ENCODE peak calls at places on chromosomes 2 and 18, in ten cellular contexts. One of them, this sample, is unnamed.

GRCh38 chr18:58176915-58177717 is 133.1 kb downstream of the NEDD4L start:
- DNase-seq in neuronal stem cell: no peak
- DNase-seq in astrocyte: peak; percentile 91
- DNase-seq in NT2/D1: no peak
- DNase-seq in mammary epithelial cell: peak; percentile 81
- DNase-seq in colonic mucosa: no peak
- DNase-seq in endodermal cell: no peak
- DNase-seq in endothelial cell of umbilical vein: peak; percentile 92
- DNase-seq in GM12878: no peak
- DNase-seq in GM23248: peak; percentile 91
- DNase-seq in this sample: no peak

GRCh38 chr2:85243101-85244072 is 84.4 kb downstream of the TGOLN2 start:
- DNase-seq in astrocyte: no peak
- DNase-seq in GM12878: no peak
- DNase-seq in endothelial cell of umbilical vein: peak; percentile 30
- DNase-seq in GM23248: peak; percentile 20
- DNase-seq in neuronal stem cell: no peak
- DNase-seq in endodermal cell: peak; percentile 91
- DNase-seq in NT2/D1: no peak
- DNase-seq in colonic mucosa: no peak
- DNase-seq in mammary epithelial cell: no peak
- DNase-seq in this sample: no peak

GRCh38 chr18:46547520-46547919 is 109.5 kb downstream of the LOXHD1 start:
- DNase-seq in neuronal stem cell: no peak
- DNase-seq in endothelial cell of umbilical vein: no peak
- DNase-seq in colonic mucosa: no peak
- DNase-seq in NT2/D1: no peak
- DNase-seq in GM23248: no peak
- DNase-seq in astrocyte: no peak
- DNase-seq in endodermal cell: no peak
- DNase-seq in GM12878: no peak
- DNase-seq in mammary epithelial cell: no peak
- DNase-seq in this sample: no peak

GRCh38 chr2:209579236-209579749 is 155.4 kb downstream of the MAP2 start:
- DNase-seq in NT2/D1: no peak
- DNase-seq in endothelial cell of umbilical vein: peak; percentile 27
- DNase-seq in GM12878: no peak
- DNase-seq in endodermal cell: peak; percentile 64
- DNase-seq in astrocyte: peak; percentile 45
- DNase-seq in neuronal stem cell: peak; percentile 69
- DNase-seq in mammary epithelial cell: no peak
- DNase-seq in colonic mucosa: no peak
- DNase-seq in GM23248: peak; percentile 50
- DNase-seq in this sample: peak; percentile 24

GRCh38 chr2:86038291-86039081 is 67.2 kb downstream of the POLR1A start:
- DNase-seq in astrocyte: peak; percentile 92
- DNase-seq in colonic mucosa: peak; percentile 29
- DNase-seq in GM12878: no peak
- DNase-seq in endothelial cell of umbilical vein: peak; percentile 20
- DNase-seq in endodermal cell: no peak
- DNase-seq in neuronal stem cell: no peak
- DNase-seq in NT2/D1: no peak
- DNase-seq in mammary epithelial cell: no peak
- DNase-seq in GM23248: peak; percentile 82
- DNase-seq in this sample: peak; percentile 72

GRCh38 chr2:66683068-66683467 is 248.1 kb downstream of the MEIS1 start:
- DNase-seq in colonic mucosa: no peak
- DNase-seq in GM12878: no peak
- DNase-seq in GM23248: no peak
- DNase-seq in neuronal stem cell: no peak
- DNase-seq in astrocyte: no peak
- DNase-seq in mammary epithelial cell: no peak
- DNase-seq in NT2/D1: no peak
- DNase-seq in endothelial cell of umbilical vein: no peak
- DNase-seq in endodermal cell: no peak
- DNase-seq in this sample: no peak

GRCh38 chr2:211479496-211480150 is 923.2 kb downstream of the CPS1 start:
- DNase-seq in mammary epithelial cell: no peak
- DNase-seq in GM12878: no peak
- DNase-seq in neuronal stem cell: no peak
- DNase-seq in GM23248: no peak
- DNase-seq in astrocyte: no peak
- DNase-seq in colonic mucosa: no peak
- DNase-seq in NT2/D1: no peak
- DNase-seq in endodermal cell: no peak
- DNase-seq in endothelial cell of umbilical vein: no peak
- DNase-seq in this sample: no peak

GRCh38 chr18:25262920-25263319 is 89.0 kb downstream of the ZNF521 start:
- DNase-seq in endothelial cell of umbilical vein: no peak
- DNase-seq in neuronal stem cell: no peak
- DNase-seq in colonic mucosa: no peak
- DNase-seq in mammary epithelial cell: peak; percentile 5
- DNase-seq in endodermal cell: no peak
- DNase-seq in NT2/D1: no peak
- DNase-seq in GM12878: no peak
- DNase-seq in GM23248: peak; percentile 82
- DNase-seq in astrocyte: peak; percentile 55
- DNase-seq in this sample: no peak

GRCh38 chr2:60406192-60406591 is 147.3 kb downstream of the BCL11A start:
- DNase-seq in colonic mucosa: no peak
- DNase-seq in NT2/D1: no peak
- DNase-seq in endodermal cell: no peak
- DNase-seq in neuronal stem cell: no peak
- DNase-seq in mammary epithelial cell: no peak
- DNase-seq in astrocyte: no peak
- DNase-seq in endothelial cell of umbilical vein: no peak
- DNase-seq in GM23248: no peak
- DNase-seq in GM12878: no peak
- DNase-seq in this sample: no peak

GRCh38 chr2:60405266-60405665 is 148.2 kb downstream of the BCL11A start:
- DNase-seq in NT2/D1: no peak
- DNase-seq in astrocyte: no peak
- DNase-seq in GM12878: no peak
- DNase-seq in colonic mucosa: no peak
- DNase-seq in endothelial cell of umbilical vein: no peak
- DNase-seq in neuronal stem cell: no peak
- DNase-seq in mammary epithelial cell: no peak
- DNase-seq in endodermal cell: no peak
- DNase-seq in GM23248: no peak
- DNase-seq in this sample: no peak

GRCh38 chr2:60394467-60394866 is 159.0 kb downstream of the BCL11A start:
- DNase-seq in GM23248: peak; percentile 30
- DNase-seq in endodermal cell: no peak
- DNase-seq in endothelial cell of umbilical vein: no peak
- DNase-seq in GM12878: no peak
- DNase-seq in colonic mucosa: no peak
- DNase-seq in astrocyte: no peak
- DNase-seq in NT2/D1: no peak
- DNase-seq in mammary epithelial cell: no peak
- DNase-seq in neuronal stem cell: no peak
- DNase-seq in this sample: no peak

DNA sequence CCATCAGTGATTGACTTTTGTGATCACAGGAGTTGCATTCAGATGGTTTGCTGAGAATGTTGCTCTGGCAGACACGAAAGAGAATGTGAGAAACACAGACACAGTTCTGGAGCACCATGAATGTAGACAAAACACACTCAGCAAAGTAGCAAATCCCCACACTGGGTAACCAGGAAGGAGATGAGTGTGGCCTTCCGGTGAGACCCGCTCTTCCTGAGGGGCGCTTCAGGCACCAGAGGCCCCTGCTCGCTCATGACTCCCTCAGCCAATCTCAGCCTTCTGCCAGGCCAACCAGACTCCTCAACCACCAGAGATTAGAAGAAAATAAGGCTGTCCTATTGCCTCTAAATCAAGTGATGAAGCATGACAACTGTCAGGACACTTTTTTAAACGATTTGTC is 153.0 kb downstream of the BCL11A start:
- DNase-seq in GM23248: no peak
- DNase-seq in colonic mucosa: no peak
- DNase-seq in astrocyte: no peak
- DNase-seq in GM12878: no peak
- DNase-seq in mammary epithelial cell: no peak
- DNase-seq in neuronal stem cell: no peak
- DNase-seq in endothelial cell of umbilical vein: no peak
- DNase-seq in endodermal cell: no peak
- DNase-seq in NT2/D1: no peak
- DNase-seq in this sample: no peak
- H3K9ac ChIP-seq in GM23248: no peak overlapping the region
- H3K9ac ChIP-seq in colonic mucosa: no peak overlapping the region
- H3K9ac ChIP-seq in astrocyte: no peak overlapping the region
- H3K9ac ChIP-seq in GM12878: no peak overlapping the region
- H3K9ac ChIP-seq in mammary epithelial cell: no peak overlapping the region
- H3K9ac ChIP-seq in neuronal stem cell: no peak overlapping the region
- H3K9ac ChIP-seq in endothelial cell of umbilical vein: no peak overlapping the region
- H3K9ac ChIP-seq in endodermal cell: no peak overlapping the region
- H3K9ac ChIP-seq in NT2/D1: no peak overlapping the region
- H3K9ac ChIP-seq in this sample: no peak overlapping the region

GRCh38 chr2:50772607-50773006 is 259.3 kb downstream of the NRXN1 start:
- DNase-seq in GM12878: no peak
- DNase-seq in endothelial cell of umbilical vein: no peak
- DNase-seq in mammary epithelial cell: no peak
- DNase-seq in colonic mucosa: no peak
- DNase-seq in endodermal cell: no peak
- DNase-seq in GM23248: no peak
- DNase-seq in neuronal stem cell: no peak
- DNase-seq in NT2/D1: no peak
- DNase-seq in astrocyte: no peak
- DNase-seq in this sample: no peak

GRCh38 chr2:50769416-50769815 is 262.5 kb downstream of the NRXN1 start:
- DNase-seq in NT2/D1: no peak
- DNase-seq in mammary epithelial cell: no peak
- DNase-seq in endodermal cell: peak; percentile 59
- DNase-seq in endothelial cell of umbilical vein: no peak
- DNase-seq in neuronal stem cell: no peak
- DNase-seq in GM12878: no peak
- DNase-seq in GM23248: no peak
- DNase-seq in astrocyte: no peak
- DNase-seq in colonic mucosa: no peak
- DNase-seq in this sample: no peak

GRCh38 chr2:50770299-50770698 is 261.6 kb downstream of the NRXN1 start:
- DNase-seq in endodermal cell: no peak
- DNase-seq in colonic mucosa: no peak
- DNase-seq in GM12878: no peak
- DNase-seq in mammary epithelial cell: no peak
- DNase-seq in NT2/D1: no peak
- DNase-seq in endothelial cell of umbilical vein: no peak
- DNase-seq in GM23248: no peak
- DNase-seq in astrocyte: no peak
- DNase-seq in neuronal stem cell: no peak
- DNase-seq in this sample: no peak

GRCh38 chr2:50777954-50778353 is 254.0 kb downstream of the NRXN1 start:
- DNase-seq in GM12878: no peak
- DNase-seq in astrocyte: no peak
- DNase-seq in NT2/D1: no peak
- DNase-seq in colonic mucosa: no peak
- DNase-seq in endothelial cell of umbilical vein: no peak
- DNase-seq in endodermal cell: no peak
- DNase-seq in neuronal stem cell: no peak
- DNase-seq in mammary epithelial cell: peak; percentile 1
- DNase-seq in GM23248: no peak
- DNase-seq in this sample: no peak

DNA sequence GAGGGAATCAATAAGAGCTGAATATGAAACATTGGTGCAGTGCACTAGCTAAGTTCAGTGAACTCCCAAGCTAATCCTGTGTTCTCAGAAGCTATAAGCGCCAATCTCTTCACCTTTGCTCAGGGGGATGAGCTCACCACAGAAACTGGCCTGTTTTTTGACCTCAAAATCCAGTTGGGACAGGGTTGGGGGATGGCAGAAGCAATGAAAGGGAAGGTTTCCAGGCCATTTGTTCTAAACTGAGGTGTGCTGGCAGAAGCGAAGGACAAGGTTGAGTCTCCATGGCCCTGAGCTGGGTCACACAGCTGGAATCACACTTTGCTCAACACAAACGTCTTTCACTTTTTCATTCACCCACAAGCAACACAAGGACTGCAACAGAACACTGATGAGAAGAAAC is 258.4 kb downstream of the NRXN1 start:
- DNase-seq in GM23248: no peak
- DNase-seq in endothelial cell of umbilical vein: no peak
- DNase-seq in endodermal cell: peak; percentile 48
- DNase-seq in NT2/D1: no peak
- DNase-seq in neuronal stem cell: no peak
- DNase-seq in mammary epithelial cell: no peak
- DNase-seq in astrocyte: no peak
- DNase-seq in GM12878: no peak
- DNase-seq in colonic mucosa: no peak
- DNase-seq in this sample: no peak
- H3K4me3 ChIP-seq in GM23248: no peak overlapping the region
- H3K4me3 ChIP-seq in endothelial cell of umbilical vein: no peak overlapping the region
- H3K4me3 ChIP-seq in endodermal cell: no peak overlapping the region
- H3K4me3 ChIP-seq in NT2/D1: no peak overlapping the region
- H3K4me3 ChIP-seq in neuronal stem cell: no peak overlapping the region
- H3K4me3 ChIP-seq in mammary epithelial cell: no peak overlapping the region
- H3K4me3 ChIP-seq in astrocyte: no peak overlapping the region
- H3K4me3 ChIP-seq in GM12878: no peak overlapping the region
- H3K4me3 ChIP-seq in colonic mucosa: no peak overlapping the region
- H3K4me3 ChIP-seq in this sample: no peak overlapping the region

GRCh38 chr2:148653437-148653836 is 8.9 kb downstream of the EPC2 start:
- DNase-seq in mammary epithelial cell: no peak
- DNase-seq in GM12878: peak; percentile 40
- DNase-seq in astrocyte: no peak
- DNase-seq in colonic mucosa: no peak
- DNase-seq in GM23248: no peak
- DNase-seq in endodermal cell: no peak
- DNase-seq in neuronal stem cell: no peak
- DNase-seq in endothelial cell of umbilical vein: no peak
- DNase-seq in NT2/D1: no peak
- DNase-seq in this sample: peak; percentile 65
- H3K9ac ChIP-seq in mammary epithelial cell: no peak overlapping the region
- H3K9ac ChIP-seq in GM12878: no peak overlapping the region
- H3K9ac ChIP-seq in astrocyte: no peak overlapping the region
- H3K9ac ChIP-seq in colonic mucosa: no peak overlapping the region
- H3K9ac ChIP-seq in GM23248: no peak overlapping the region
- H3K9ac ChIP-seq in endodermal cell: no peak overlapping the region
- H3K9ac ChIP-seq in neuronal stem cell: no peak overlapping the region
- H3K9ac ChIP-seq in endothelial cell of umbilical vein: no peak overlapping the region
- H3K9ac ChIP-seq in NT2/D1: no peak overlapping the region
- H3K9ac ChIP-seq in this sample: no peak overlapping the region

DNA sequence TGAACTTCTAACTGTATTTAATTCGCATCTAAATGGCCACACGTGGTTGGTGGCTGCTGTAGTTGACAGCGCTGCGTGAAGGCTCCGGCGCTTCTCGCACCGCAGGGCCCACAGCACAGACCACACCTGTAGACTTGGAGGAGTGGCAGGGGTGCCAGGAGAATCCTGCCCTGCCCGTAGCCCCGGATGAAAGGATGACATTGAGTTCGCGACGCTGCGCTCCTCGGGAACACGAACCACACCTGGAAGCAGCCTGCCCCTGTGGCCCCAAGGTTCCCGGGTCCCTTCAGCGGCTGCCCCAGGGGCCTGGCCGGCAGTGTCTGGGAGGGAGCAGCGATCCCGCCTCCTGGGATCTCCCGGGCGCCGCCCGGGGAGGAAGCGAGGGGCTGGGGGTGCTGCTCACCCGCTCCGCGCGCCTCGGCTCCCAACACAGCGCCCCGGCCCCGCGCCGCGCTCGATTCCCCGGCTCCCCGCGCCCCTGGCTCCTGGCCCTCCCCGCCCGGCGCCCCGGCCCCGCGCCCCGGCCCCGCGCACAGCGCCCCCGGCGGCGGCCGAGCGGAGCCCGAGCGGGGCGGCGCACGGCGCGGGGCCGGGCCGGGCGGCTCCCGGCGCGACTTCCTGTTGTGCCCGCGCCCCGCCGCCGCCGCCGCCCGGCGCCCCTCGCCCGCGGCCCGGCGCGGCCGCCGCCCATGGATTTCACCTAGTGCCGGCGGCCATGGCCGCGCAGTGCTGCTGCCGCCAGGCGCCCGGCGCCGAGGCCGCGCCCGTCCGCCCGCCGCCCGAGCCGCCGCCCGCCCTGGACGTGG is at the start of gene RNPEPL1:
- DNase-seq in neuronal stem cell: no peak
- DNase-seq in GM23248: peak; percentile 71
- DNase-seq in mammary epithelial cell: peak; percentile 47
- DNase-seq in NT2/D1: no peak
- DNase-seq in endodermal cell: peak; percentile 76
- DNase-seq in GM12878: no peak
- DNase-seq in colonic mucosa: peak; percentile 57
- DNase-seq in endothelial cell of umbilical vein: peak; percentile 40
- DNase-seq in astrocyte: no peak
- DNase-seq in this sample: peak; percentile 60
- H3K4me3 ChIP-seq in neuronal stem cell: peak within 1 kb of the TSS; percentile 57
- H3K4me3 ChIP-seq in GM23248: peak within 1 kb of the TSS; percentile 82
- H3K4me3 ChIP-seq in mammary epithelial cell: peak within 1 kb of the TSS; percentile 67
- H3K4me3 ChIP-seq in NT2/D1: peak within 1 kb of the TSS; percentile 57
- H3K4me3 ChIP-seq in endodermal cell: peak within 1 kb of the TSS; percentile 82
- H3K4me3 ChIP-seq in GM12878: peak within 1 kb of the TSS; percentile 96
- H3K4me3 ChIP-seq in colonic mucosa: peak within 1 kb of the TSS; percentile 86
- H3K4me3 ChIP-seq in endothelial cell of umbilical vein: peak within 1 kb of the TSS; percentile 71
- H3K4me3 ChIP-seq in astrocyte: peak within 1 kb of the TSS; percentile 67
- H3K4me3 ChIP-seq in this sample: peak within 1 kb of the TSS; percentile 83